ENCODE peak calls at places on chromosomes 1 and 21, in ten cellular contexts. D is right lobe of liver; K is bronchial epithelial cell; B is thyroid gland; Y is HAP-1; L is esophagus squamous epithelium; M is effector memory CD4-positive, alpha-beta T cell; T is thoracic aorta; O is NB4; R is lung. S is an unnamed sample.

GRCh38 chr1:68516066-68516465 is 19.2 kb upstream of the DEPDC1 start:
- DNase-seq in D (no peak), K (peak), B (no peak), Y (no peak), L (no peak), M (no peak), T (no peak), O (no peak), R (no peak), S (peak)

GRCh38 chr1:156499703-156500577 is 635 bp downstream of the MEF2D start:
- DNase-seq in D (peak), K (no peak), B (peak), Y (no peak), L (no peak), M (peak), T (no peak), O (peak), R (peak), S (peak)

GRCh38 chr1:240833057-240833456 is 221.1 kb upstream of the GREM2 start:
- DNase-seq in D (no peak), K (no peak), B (no peak), Y (no peak), L (no peak), M (no peak), T (no peak), O (no peak), R (no peak), S (no peak)

GRCh38 chr1:906532-907420 is 16.9 kb upstream of the SAMD11 start:
- DNase-seq in D (no peak), K (peak), B (peak), Y (no peak), L (no peak), M (no peak), T (no peak), O (peak), R (peak), S (no peak)

GRCh38 chr1:160420881-160421842 is 20.8 kb downstream of the VANGL2 start:
- DNase-seq in D (no peak), K (no peak), B (no peak), Y (no peak), L (no peak), M (no peak), T (no peak), O (no peak), R (no peak), S (no peak)

GRCh38 chr1:32764826-32765545 is 52.2 kb downstream of the YARS1 start:
- DNase-seq in D (no peak), K (no peak), B (no peak), Y (no peak), L (no peak), M (no peak), T (no peak), O (no peak), R (no peak), S (no peak)

GRCh38 chr1:218521414-218522169 is 176.5 kb downstream of the TGFB2 start:
- DNase-seq in D (peak), K (peak), B (peak), Y (peak), L (no peak), M (no peak), T (peak), O (peak), R (peak), S (peak)

GRCh38 chr1:21857142-21857839 is 45.2 kb downstream of the LDLRAD2 start:
- DNase-seq in D (no peak), K (no peak), B (no peak), Y (no peak), L (no peak), M (no peak), T (no peak), O (peak), R (no peak), S (no peak)

GRCh38 chr1:89987170-89987819 is 7.6 kb upstream of the ZNF326 start:
- DNase-seq in D (no peak), K (peak), B (peak), Y (peak), L (no peak), M (no peak), T (no peak), O (peak), R (peak), S (peak)

GRCh38 chr1:234520908-234521801 is 42.2 kb upstream of the TARBP1 start:
- DNase-seq in D (no peak), K (no peak), B (no peak), Y (no peak), L (no peak), M (no peak), T (no peak), O (no peak), R (no peak), S (no peak)

GRCh38 chr1:19596719-19597462 is 47.2 kb upstream of the NBL1 start:
- DNase-seq in D (peak), K (peak), B (peak), Y (peak), L (peak), M (peak), T (peak), O (peak), R (peak), S (peak)

GRCh38 chr1:113981962-113982931 is 3.0 kb downstream of the OLFML3 start:
- DNase-seq in D (peak), K (peak), B (peak), Y (no peak), L (no peak), M (no peak), T (peak), O (peak), R (peak), S (peak)

GRCh38 chr1:38274974-38275373 is 228.4 kb upstream of the POU3F1 start:
- DNase-seq in D (peak), K (no peak), B (no peak), Y (no peak), L (no peak), M (no peak), T (no peak), O (no peak), R (no peak), S (no peak)

GRCh38 chr1:236095705-236096500 is 31.0 kb upstream of the NID1 start:
- DNase-seq in D (no peak), K (no peak), B (no peak), Y (no peak), L (no peak), M (no peak), T (no peak), O (no peak), R (no peak), S (peak)

GRCh38 chr21:37687001-37687400 is 229.3 kb downstream of the KCNJ6 start:
- DNase-seq in D (no peak), K (peak), B (no peak), Y (no peak), L (no peak), M (no peak), T (no peak), O (no peak), R (no peak), S (no peak)

GRCh38 chr21:36589352-36589971 is 109.5 kb upstream of the SIM2 start:
- DNase-seq in D (peak), K (peak), B (peak), Y (no peak), L (no peak), M (no peak), T (no peak), O (peak), R (peak), S (peak)

GRCh38 chr1:115771847-115772457 is 3.4 kb upstream of the CASQ2 start:
- DNase-seq in D (peak), K (peak), B (peak), Y (peak), L (no peak), M (no peak), T (peak), O (peak), R (peak), S (peak)

GRCh38 chr1:36771678-36772284 is 262.5 kb downstream of the GRIK3 start:
- DNase-seq in D (no peak), K (no peak), B (peak), Y (no peak), L (no peak), M (no peak), T (no peak), O (no peak), R (no peak), S (no peak)

GRCh38 chr1:59143824-59144223 is 153.1 kb upstream of the FGGY start:
- DNase-seq in D (no peak), K (no peak), B (peak), Y (no peak), L (no peak), M (no peak), T (no peak), O (no peak), R (no peak), S (peak)

GRCh38 chr1:67274623-67275325 is 32.9 kb upstream of the IL12RB2 start:
- DNase-seq in D (no peak), K (no peak), B (no peak), Y (no peak), L (no peak), M (no peak), T (no peak), O (no peak), R (no peak), S (no peak)

GRCh38 chr1:94851571-94851970 is 31.4 kb downstream of the SLC44A3 start:
- DNase-seq in D (no peak), K (no peak), B (no peak), Y (no peak), L (no peak), M (no peak), T (no peak), O (no peak), R (no peak), S (no peak)

GRCh38 chr1:226599636-226600238 is 51.2 kb downstream of the STUM start:
- DNase-seq in D (no peak), K (no peak), B (no peak), Y (no peak), L (no peak), M (no peak), T (no peak), O (no peak), R (no peak), S (no peak)

GRCh38 chr1:225617956-225618355 is 35.0 kb downstream of the ENAH start:
- DNase-seq in D (no peak), K (no peak), B (no peak), Y (no peak), L (no peak), M (no peak), T (no peak), O (no peak), R (no peak), S (no peak)

GRCh38 chr21:41843584-41843983 is 35.6 kb downstream of the PRDM15 start:
- DNase-seq in D (no peak), K (no peak), B (no peak), Y (no peak), L (no peak), M (no peak), T (no peak), O (no peak), R (no peak), S (no peak)

GRCh38 chr1:55243655-55244054 is 28.5 kb upstream of the USP24 start:
- DNase-seq in D (no peak), K (no peak), B (no peak), Y (no peak), L (no peak), M (no peak), T (no peak), O (no peak), R (no peak), S (no peak)

GRCh38 chr1:76381450-76382108 is 307.0 kb downstream of the ST6GALNAC3 start:
- DNase-seq in D (no peak), K (no peak), B (no peak), Y (no peak), L (no peak), M (no peak), T (no peak), O (no peak), R (no peak), S (peak)

GRCh38 chr21:36120304-36120902 is 14.5 kb upstream of the CBR3 start:
- DNase-seq in D (no peak), K (no peak), B (no peak), Y (no peak), L (no peak), M (no peak), T (no peak), O (peak), R (no peak), S (peak)

GRCh38 chr1:235920596-235921375 is 54.1 kb upstream of the LYST start:
- DNase-seq in D (no peak), K (no peak), B (no peak), Y (no peak), L (no peak), M (no peak), T (no peak), O (no peak), R (no peak), S (peak)

GRCh38 chr1:24748191-24749121 is 3.2 kb downstream of the CLIC4 start:
- DNase-seq in D (no peak), K (no peak), B (peak), Y (no peak), L (no peak), M (no peak), T (no peak), O (no peak), R (no peak), S (no peak)
- H3K4me3 ChIP-seq in D (peak), K (no peak), B (no peak), Y (no peak), L (peak), M (no peak), T (peak), O (no peak), R (no peak), S (peak)

DNA sequence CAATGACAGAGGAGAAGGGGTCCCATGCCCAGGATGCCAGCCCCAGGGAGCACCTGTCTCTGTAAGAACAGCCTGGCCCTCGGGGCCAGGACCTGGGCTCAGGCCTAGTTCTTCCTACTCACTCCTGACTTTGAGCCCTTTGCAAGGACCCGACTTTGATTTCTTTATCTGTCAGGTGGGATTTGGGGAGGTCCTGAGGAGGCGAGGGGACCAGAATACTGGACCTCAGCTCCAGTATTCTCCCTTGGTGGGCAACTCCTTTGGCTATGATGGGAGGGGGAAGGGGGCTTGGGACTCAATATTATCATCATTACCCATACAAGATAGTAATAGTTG is 18.1 kb downstream of the KCNQ4 start:
- DNase-seq in D (no peak), K (no peak), B (no peak), Y (no peak), L (no peak), M (no peak), T (no peak), O (no peak), R (no peak), S (no peak)
- H3K4me3 ChIP-seq in D (peak), K (no peak), B (peak), Y (peak), L (peak), M (peak), T (peak), O (peak), R (no peak), S (peak)

GRCh38 chr1:2104621-2105427 is 54.6 kb downstream of the PRKCZ start:
- DNase-seq in D (no peak), K (no peak), B (peak), Y (no peak), L (no peak), M (no peak), T (no peak), O (peak), R (peak), S (no peak)
- H3K4me3 ChIP-seq in D (no peak), K (no peak), B (no peak), Y (no peak), L (no peak), M (no peak), T (no peak), O (no peak), R (no peak), S (no peak)

GRCh38 chr1:27413004-27413403 is 20.6 kb downstream of the GPR3 start:
- DNase-seq in D (no peak), K (peak), B (peak), Y (no peak), L (no peak), M (no peak), T (no peak), O (peak), R (no peak), S (no peak)

GRCh38 chr1:27418786-27419185 is 26.4 kb downstream of the GPR3 start:
- DNase-seq in D (no peak), K (no peak), B (peak), Y (no peak), L (no peak), M (no peak), T (no peak), O (no peak), R (no peak), S (no peak)

GRCh38 chr1:27423701-27424100 is 31.3 kb downstream of the GPR3 start:
- DNase-seq in D (no peak), K (no peak), B (no peak), Y (no peak), L (no peak), M (no peak), T (no peak), O (no peak), R (no peak), S (no peak)

GRCh38 chr1:27416387-27417111 is 24.1 kb downstream of the GPR3 start:
- DNase-seq in D (no peak), K (peak), B (no peak), Y (peak), L (no peak), M (no peak), T (no peak), O (peak), R (no peak), S (peak)

GRCh38 chr1:27418326-27418761 is 25.9 kb downstream of the GPR3 start:
- DNase-seq in D (no peak), K (peak), B (peak), Y (no peak), L (no peak), M (peak), T (no peak), O (peak), R (peak), S (peak)
- H3K4me3 ChIP-seq in D (no peak), K (no peak), B (no peak), Y (no peak), L (no peak), M (no peak), T (no peak), O (no peak), R (no peak), S (peak)

DNA sequence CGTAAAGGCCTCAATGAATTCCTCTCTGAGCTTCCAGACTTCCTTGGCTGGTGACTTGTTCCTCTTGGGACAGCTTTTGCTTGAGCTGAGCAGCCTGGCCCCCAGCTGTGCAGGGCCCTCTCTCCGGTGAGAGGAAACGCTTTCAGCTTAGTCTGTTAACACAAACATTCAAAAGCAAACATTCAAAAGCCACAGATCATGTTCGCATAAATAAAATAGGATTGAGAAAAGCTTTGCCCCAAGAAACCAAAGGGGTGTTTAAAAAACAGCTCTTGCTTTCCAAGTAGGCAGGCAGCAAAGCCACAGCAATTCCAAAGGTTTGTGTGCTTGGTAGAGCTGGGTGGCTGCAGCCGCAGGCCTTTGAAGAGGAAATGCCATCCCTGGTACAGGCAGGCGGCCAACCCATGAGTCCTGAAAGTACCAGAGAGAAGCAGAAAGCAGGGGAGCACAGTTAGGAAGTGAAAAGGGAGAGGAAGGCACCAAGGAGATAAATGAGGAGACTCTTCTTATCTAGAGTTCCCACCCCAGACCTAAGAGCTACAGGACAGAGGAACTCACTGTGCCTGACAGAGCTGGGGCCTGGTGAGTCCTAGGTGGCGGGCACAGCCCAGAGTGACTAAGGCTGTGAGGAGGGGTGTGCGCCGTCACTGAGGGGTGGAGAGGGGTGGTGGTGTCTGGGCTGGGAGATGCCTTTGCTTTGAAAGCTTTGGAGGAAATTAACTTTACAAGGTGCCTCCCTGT is 48.4 kb downstream of the CCN1 start:
- DNase-seq in D (peak), K (peak), B (peak), Y (no peak), L (no peak), M (no peak), T (no peak), O (no peak), R (peak), S (peak)
- H3K4me3 ChIP-seq in D (peak), K (no peak), B (no peak), Y (no peak), L (no peak), M (no peak), T (peak), O (no peak), R (no peak), S (no peak)

GRCh38 chr21:32061755-32062154 is 188.9 kb downstream of the HUNK start:
- DNase-seq in D (no peak), K (no peak), B (no peak), Y (no peak), L (no peak), M (no peak), T (no peak), O (no peak), R (no peak), S (no peak)
- H3K4me3 ChIP-seq in D (no peak), K (no peak), B (no peak), Y (no peak), L (no peak), M (no peak), T (no peak), O (peak), R (no peak), S (no peak)

S was measured in adipocyte.